ENCODE peak calls at places on chromosomes 6 and 20, in nine cellular contexts. Y, Z, D, R, Q, W, G, C and M are unnamed samples.

GRCh38 chr6:80105972-80106417 is 476 bp upstream of the BCKDHB start:
- DNase-seq in G (no peak), W (no peak), D (no peak), Q (no peak), R (no peak), Z (no peak), C (no peak), Y (no peak), M (no peak)

GRCh38 chr6:9745476-9745875 is 669.4 kb downstream of the TFAP2A start:
- DNase-seq in D (peak; percentile 42), Q (no peak), Y (peak; percentile 7), C (no peak), R (no peak), Z (no peak), G (no peak), W (no peak), M (no peak)

GRCh38 chr6:155954149-155954548 is 498.5 kb upstream of the NOX3 start:
- DNase-seq in D (no peak), Y (no peak), Q (no peak), W (no peak), R (no peak), C (no peak), Z (no peak), G (no peak), M (no peak)

GRCh38 chr6:107348224-107348623 is 111.1 kb downstream of the PDSS2 start:
- DNase-seq in Y (no peak), Z (no peak), G (no peak), D (no peak), Q (no peak), R (peak; percentile 14), W (no peak), C (no peak), M (no peak)

GRCh38 chr6:88823998-88824397 is 139.4 kb downstream of the RNGTT start:
- DNase-seq in R (peak; percentile 39), Q (no peak), Z (no peak), C (peak; percentile 58), G (no peak), D (peak; percentile 16), Y (peak; percentile 8), W (no peak), M (no peak)

GRCh38 chr6:110048221-110048875 is 70.2 kb downstream of the GPR6 start:
- DNase-seq in Q (no peak), W (no peak), D (no peak), Z (no peak), R (no peak), Y (no peak), G (no peak), C (no peak), M (no peak)

GRCh38 chr20:17465236-17465635 is 65.9 kb downstream of the BFSP1 start:
- DNase-seq in C (no peak), W (no peak), R (no peak), D (no peak), G (no peak), Z (no peak), Y (no peak), Q (no peak), M (no peak)

GRCh38 chr20:21103582-21104465 is 2.3 kb downstream of the LINC00237 start:
- DNase-seq in R (no peak), Y (no peak), W (no peak), Z (no peak), Q (no peak), C (peak; percentile 12), G (no peak), D (no peak), M (no peak)

GRCh38 chr6:148846778-148847761 is 100.2 kb downstream of the UST start:
- DNase-seq in G (no peak), W (no peak), Z (no peak), C (peak; percentile 25), R (no peak), D (no peak), Y (no peak), Q (no peak), M (no peak)

GRCh38 chr6:106599440-106599839 is 29.9 kb downstream of the RTN4IP1 start:
- DNase-seq in D (no peak), G (no peak), R (no peak), Z (no peak), C (no peak), W (no peak), Y (no peak), Q (no peak), M (no peak)

GRCh38 chr6:4059115-4059777 is 19.7 kb downstream of the FAM217A start:
- DNase-seq in Y (peak; percentile 91), Z (no peak), R (peak; percentile 83), C (peak; percentile 92), W (peak; percentile 14), Q (peak; percentile 18), G (no peak), D (peak; percentile 96), M (no peak)

GRCh38 chr6:21986703-21987102 is 310.1 kb downstream of the PRL start:
- DNase-seq in Y (no peak), R (no peak), Z (no peak), G (no peak), D (no peak), Q (no peak), C (peak; percentile 11), W (no peak), M (no peak)

GRCh38 chr6:47306887-47307286 is 2.8 kb downstream of the TNFRSF21 start:
- DNase-seq in W (no peak), R (peak; percentile 31), Z (no peak), Y (no peak), G (no peak), Q (no peak), C (peak; percentile 12), D (peak; percentile 18), M (no peak)

GRCh38 chr6:1917628-1918371 is 308.1 kb downstream of the FOXC1 start:
- DNase-seq in Q (no peak), G (no peak), W (peak; percentile 14), Z (no peak), Y (peak; percentile 99), C (peak; percentile 89), R (peak; percentile 95), D (peak; percentile 98), M (no peak)